ENCODE peak calls at places on chromosomes 4 and X, in eight cellular contexts. One of them, this sample, is unnamed.

GRCh38 chrX:49166914-49167739 is 4.6 kb downstream of the MAGIX start:
- DNase-seq in BJ: peak
- DNase-seq in neural progenitor cell: peak
- DNase-seq in breast epithelium: no peak
- DNase-seq in CD8-positive, alpha-beta T cell: peak
- DNase-seq in cardiac muscle cell: peak
- DNase-seq in AG04450: no peak
- DNase-seq in glutamatergic neuron: no peak
- DNase-seq in this sample: peak

GRCh38 chrX:68429216-68429615 is 4.1 kb downstream of the OPHN1 start:
- DNase-seq in BJ: no peak
- DNase-seq in cardiac muscle cell: no peak
- DNase-seq in neural progenitor cell: no peak
- DNase-seq in CD8-positive, alpha-beta T cell: no peak
- DNase-seq in glutamatergic neuron: no peak
- DNase-seq in AG04450: no peak
- DNase-seq in breast epithelium: no peak
- DNase-seq in this sample: peak

GRCh38 chr4:151174784-151175183 is 75.4 kb downstream of the RPS3A start:
- DNase-seq in AG04450: no peak
- DNase-seq in breast epithelium: no peak
- DNase-seq in cardiac muscle cell: no peak
- DNase-seq in glutamatergic neuron: no peak
- DNase-seq in neural progenitor cell: no peak
- DNase-seq in CD8-positive, alpha-beta T cell: no peak
- DNase-seq in BJ: no peak
- DNase-seq in this sample: no peak

GRCh38 chr4:150699599-150699998 is 117.6 kb downstream of the MAB21L2 start:
- DNase-seq in CD8-positive, alpha-beta T cell: no peak
- DNase-seq in AG04450: no peak
- DNase-seq in breast epithelium: no peak
- DNase-seq in cardiac muscle cell: no peak
- DNase-seq in glutamatergic neuron: no peak
- DNase-seq in BJ: no peak
- DNase-seq in neural progenitor cell: no peak
- DNase-seq in this sample: peak

GRCh38 chr4:56681158-56681848 is at the start of gene HOPX:
- DNase-seq in cardiac muscle cell: peak
- DNase-seq in AG04450: no peak
- DNase-seq in BJ: no peak
- DNase-seq in breast epithelium: no peak
- DNase-seq in CD8-positive, alpha-beta T cell: no peak
- DNase-seq in neural progenitor cell: no peak
- DNase-seq in glutamatergic neuron: no peak
- DNase-seq in this sample: peak

GRCh38 chr4:143282170-143282760 is 54.4 kb upstream of the GAB1 start:
- DNase-seq in neural progenitor cell: no peak
- DNase-seq in AG04450: no peak
- DNase-seq in glutamatergic neuron: no peak
- DNase-seq in BJ: no peak
- DNase-seq in CD8-positive, alpha-beta T cell: no peak
- DNase-seq in breast epithelium: no peak
- DNase-seq in cardiac muscle cell: no peak
- DNase-seq in this sample: no peak

GRCh38 chr4:60039908-60040307 is 1160.2 kb upstream of the ADGRL3 start:
- DNase-seq in CD8-positive, alpha-beta T cell: no peak
- DNase-seq in cardiac muscle cell: no peak
- DNase-seq in breast epithelium: no peak
- DNase-seq in AG04450: no peak
- DNase-seq in neural progenitor cell: no peak
- DNase-seq in BJ: no peak
- DNase-seq in glutamatergic neuron: no peak
- DNase-seq in this sample: peak

GRCh38 chr4:120056249-120056648 is 10.4 kb downstream of the MAD2L1 start:
- DNase-seq in CD8-positive, alpha-beta T cell: no peak
- DNase-seq in glutamatergic neuron: no peak
- DNase-seq in BJ: peak
- DNase-seq in breast epithelium: no peak
- DNase-seq in neural progenitor cell: no peak
- DNase-seq in cardiac muscle cell: no peak
- DNase-seq in AG04450: no peak
- DNase-seq in this sample: peak

GRCh38 chr4:1080961-1081688 is 32.2 kb downstream of the RNF212 start:
- DNase-seq in breast epithelium: peak
- DNase-seq in AG04450: no peak
- DNase-seq in BJ: no peak
- DNase-seq in glutamatergic neuron: no peak
- DNase-seq in CD8-positive, alpha-beta T cell: no peak
- DNase-seq in cardiac muscle cell: no peak
- DNase-seq in neural progenitor cell: no peak
- DNase-seq in this sample: peak

GRCh38 chrX:138845791-138846190 is 134.3 kb upstream of the FGF13 start:
- DNase-seq in AG04450: no peak
- DNase-seq in cardiac muscle cell: no peak
- DNase-seq in BJ: no peak
- DNase-seq in breast epithelium: no peak
- DNase-seq in glutamatergic neuron: no peak
- DNase-seq in neural progenitor cell: peak
- DNase-seq in CD8-positive, alpha-beta T cell: no peak
- DNase-seq in this sample: no peak

GRCh38 chr4:177100307-177100706 is 209.4 kb upstream of the NEIL3 start:
- DNase-seq in CD8-positive, alpha-beta T cell: no peak
- DNase-seq in breast epithelium: no peak
- DNase-seq in AG04450: no peak
- DNase-seq in neural progenitor cell: no peak
- DNase-seq in BJ: no peak
- DNase-seq in cardiac muscle cell: no peak
- DNase-seq in glutamatergic neuron: no peak
- DNase-seq in this sample: no peak
- TF ChIP-seq CTCF in CD8-positive, alpha-beta T cell: no peak
- TF ChIP-seq CTCF in breast epithelium: no peak
- TF ChIP-seq CTCF in AG04450: no peak
- TF ChIP-seq CTCF in neural progenitor cell: peak
- TF ChIP-seq CTCF in BJ: no peak
- TF ChIP-seq CTCF in cardiac muscle cell: no peak
- TF ChIP-seq CTCF in glutamatergic neuron: no peak
- TF ChIP-seq CTCF in this sample: no peak

GRCh38 chr4:89482248-89482647 is 174.6 kb upstream of the GPRIN3 start:
- DNase-seq in cardiac muscle cell: peak
- DNase-seq in BJ: no peak
- DNase-seq in breast epithelium: no peak
- DNase-seq in AG04450: no peak
- DNase-seq in neural progenitor cell: peak
- DNase-seq in glutamatergic neuron: no peak
- DNase-seq in CD8-positive, alpha-beta T cell: no peak
- DNase-seq in this sample: peak
- TF ChIP-seq CTCF in cardiac muscle cell: peak
- TF ChIP-seq CTCF in BJ: no peak
- TF ChIP-seq CTCF in breast epithelium: no peak
- TF ChIP-seq CTCF in AG04450: peak
- TF ChIP-seq CTCF in neural progenitor cell: peak
- TF ChIP-seq CTCF in glutamatergic neuron: no peak
- TF ChIP-seq CTCF in CD8-positive, alpha-beta T cell: no peak
- TF ChIP-seq CTCF in this sample: peak

DNA sequence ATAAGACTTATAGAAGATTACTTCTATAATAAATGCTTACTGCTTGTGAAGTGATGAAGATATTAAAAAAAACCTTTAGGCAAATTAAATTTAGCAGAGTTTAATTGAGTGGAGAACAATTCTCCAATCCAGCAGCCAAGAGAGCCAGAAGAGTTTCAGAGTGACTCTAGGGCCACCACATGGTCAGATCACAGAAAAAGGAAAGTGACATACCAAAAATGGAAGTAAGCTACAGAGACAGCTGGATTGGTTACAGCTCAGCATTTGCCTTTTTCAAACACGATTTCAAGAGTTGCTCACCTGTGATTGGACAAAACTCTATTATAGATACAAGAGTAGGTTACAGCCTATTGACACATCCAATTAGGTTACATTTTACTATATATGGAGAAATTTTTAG is 79.0 kb upstream of the TRAM1L1 start:
- DNase-seq in AG04450: no peak
- DNase-seq in cardiac muscle cell: no peak
- DNase-seq in BJ: no peak
- DNase-seq in glutamatergic neuron: no peak
- DNase-seq in neural progenitor cell: no peak
- DNase-seq in CD8-positive, alpha-beta T cell: no peak
- DNase-seq in breast epithelium: no peak
- DNase-seq in this sample: no peak
- TF ChIP-seq CTCF in AG04450: no peak
- TF ChIP-seq CTCF in cardiac muscle cell: no peak
- TF ChIP-seq CTCF in BJ: no peak
- TF ChIP-seq CTCF in glutamatergic neuron: no peak
- TF ChIP-seq CTCF in neural progenitor cell: peak
- TF ChIP-seq CTCF in CD8-positive, alpha-beta T cell: no peak
- TF ChIP-seq CTCF in breast epithelium: no peak
- TF ChIP-seq CTCF in this sample: no peak

GRCh38 chr4:11842620-11843263 is 414.0 kb upstream of the HS3ST1 start:
- DNase-seq in BJ: no peak
- DNase-seq in cardiac muscle cell: no peak
- DNase-seq in neural progenitor cell: no peak
- DNase-seq in glutamatergic neuron: no peak
- DNase-seq in breast epithelium: no peak
- DNase-seq in CD8-positive, alpha-beta T cell: no peak
- DNase-seq in AG04450: no peak
- DNase-seq in this sample: peak
- TF ChIP-seq CTCF in BJ: no peak
- TF ChIP-seq CTCF in cardiac muscle cell: no peak
- TF ChIP-seq CTCF in neural progenitor cell: no peak
- TF ChIP-seq CTCF in glutamatergic neuron: no peak
- TF ChIP-seq CTCF in breast epithelium: no peak
- TF ChIP-seq CTCF in CD8-positive, alpha-beta T cell: no peak
- TF ChIP-seq CTCF in AG04450: no peak
- TF ChIP-seq CTCF in this sample: no peak

GRCh38 chrX:4484266-4484665 is 770.8 kb upstream of the PRKX start:
- DNase-seq in AG04450: no peak
- DNase-seq in neural progenitor cell: no peak
- DNase-seq in CD8-positive, alpha-beta T cell: no peak
- DNase-seq in cardiac muscle cell: no peak
- DNase-seq in breast epithelium: no peak
- DNase-seq in BJ: no peak
- DNase-seq in glutamatergic neuron: no peak
- DNase-seq in this sample: no peak

DNA sequence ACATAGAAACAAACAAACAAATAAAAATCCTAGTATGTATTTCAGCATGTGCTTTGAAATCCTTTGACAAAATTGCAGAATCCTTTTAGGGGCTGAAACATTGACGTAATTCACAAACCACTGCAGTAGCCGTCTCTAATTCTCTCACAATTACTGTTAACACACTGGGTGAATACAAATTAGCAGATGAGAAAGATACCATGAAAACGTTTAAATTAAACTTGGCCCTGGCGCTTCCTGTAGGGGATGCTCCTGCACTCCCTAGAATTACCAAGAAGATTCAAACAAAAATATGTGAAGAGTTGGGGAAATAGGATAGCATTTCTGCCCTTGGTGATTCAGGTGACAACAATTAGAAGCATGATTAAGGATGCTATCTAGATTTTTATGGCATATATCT is 772.5 kb upstream of the PRKX start:
- DNase-seq in cardiac muscle cell: no peak
- DNase-seq in glutamatergic neuron: no peak
- DNase-seq in breast epithelium: no peak
- DNase-seq in neural progenitor cell: no peak
- DNase-seq in CD8-positive, alpha-beta T cell: no peak
- DNase-seq in AG04450: no peak
- DNase-seq in BJ: no peak
- DNase-seq in this sample: no peak
- TF ChIP-seq CTCF in cardiac muscle cell: no peak
- TF ChIP-seq CTCF in glutamatergic neuron: no peak
- TF ChIP-seq CTCF in breast epithelium: no peak
- TF ChIP-seq CTCF in neural progenitor cell: no peak
- TF ChIP-seq CTCF in CD8-positive, alpha-beta T cell: no peak
- TF ChIP-seq CTCF in AG04450: no peak
- TF ChIP-seq CTCF in BJ: no peak
- TF ChIP-seq CTCF in this sample: no peak

GRCh38 chrX:57918750-57919436 is 8.6 kb upstream of the ZXDA start:
- DNase-seq in glutamatergic neuron: no peak
- DNase-seq in BJ: no peak
- DNase-seq in cardiac muscle cell: peak
- DNase-seq in CD8-positive, alpha-beta T cell: no peak
- DNase-seq in neural progenitor cell: no peak
- DNase-seq in AG04450: no peak
- DNase-seq in breast epithelium: no peak
- DNase-seq in this sample: peak
- TF ChIP-seq CTCF in glutamatergic neuron: peak
- TF ChIP-seq CTCF in BJ: peak
- TF ChIP-seq CTCF in cardiac muscle cell: peak
- TF ChIP-seq CTCF in CD8-positive, alpha-beta T cell: peak
- TF ChIP-seq CTCF in neural progenitor cell: peak
- TF ChIP-seq CTCF in AG04450: peak
- TF ChIP-seq CTCF in breast epithelium: no peak
- TF ChIP-seq CTCF in this sample: peak